ENCODE peak calls at places on chromosome 16, in nine cellular contexts. B is Peyer's patch; W is esophagus squamous epithelium; T is mammary epithelial cell; A is left ventricle myocardium inferior; J is stomach; F is left lung; E is heart left ventricle; Q is CD8-positive, alpha-beta memory T cell. V is an unnamed sample. For H3K4me1, the result is how much of the 10 kb centered on the place peaks cover.

GRCh38 chr16:57976331-57976796 is 5.4 kb upstream of the CNGB1 start:
- DNase-seq in B (no peak), E (no peak), W (no peak), Q (no peak), J (no peak), A (no peak), T (peak), F (peak), V (no peak)

GRCh38 chr16:457732-458400 is 32.4 kb downstream of the RAB11FIP3 start:
- DNase-seq in J (no peak), E (no peak), B (no peak), F (no peak), A (no peak), T (no peak), Q (no peak), W (no peak), V (no peak)

GRCh38 chr16:56551796-56552738 is 12.8 kb upstream of the MT4 start:
- DNase-seq in Q (no peak), A (no peak), E (no peak), B (no peak), T (no peak), J (peak), F (no peak), W (no peak), V (peak)

GRCh38 chr16:87077750-87078127 is 239.5 kb downstream of the C16orf95 start:
- DNase-seq in B (no peak), F (no peak), W (no peak), T (no peak), A (no peak), J (no peak), E (no peak), Q (no peak), V (peak)

GRCh38 chr16:59591480-59591879 is 857.4 kb upstream of the GOT2 start:
- DNase-seq in A (no peak), F (no peak), W (no peak), E (no peak), J (no peak), B (no peak), Q (no peak), T (no peak), V (no peak)

GRCh38 chr16:57924514-57924913 is 46.4 kb downstream of the CNGB1 start:
- DNase-seq in W (no peak), A (no peak), J (no peak), E (no peak), F (no peak), Q (no peak), B (no peak), T (no peak), V (no peak)

GRCh38 chr16:86797700-86798099 is 219.4 kb downstream of the FOXL1 start:
- DNase-seq in T (no peak), J (no peak), E (no peak), F (no peak), B (no peak), A (no peak), W (no peak), Q (no peak), V (no peak)

GRCh38 chr16:52364500-52364899 is 182.4 kb downstream of the TOX3 start:
- DNase-seq in B (no peak), A (no peak), T (no peak), Q (no peak), F (no peak), W (no peak), E (no peak), J (no peak), V (no peak)

GRCh38 chr16:59698341-59698979 is 964.3 kb upstream of the GOT2 start:
- DNase-seq in A (no peak), W (no peak), E (no peak), J (no peak), T (peak), F (no peak), Q (no peak), B (no peak), V (no peak)

GRCh38 chr16:76535-77272 is 1.3 kb upstream of the MPG start:
- DNase-seq in B (peak), W (no peak), F (peak), E (peak), T (peak), A (peak), Q (no peak), J (peak), V (peak)

GRCh38 chr16:502179-502943 is 25.2 kb upstream of the CAPN15 start:
- DNase-seq in A (no peak), E (no peak), W (no peak), J (no peak), Q (no peak), T (peak), F (peak), B (peak), V (no peak)

GRCh38 chr16:35149550-35149949 is 1690.1 kb downstream of the TP53TG3F start:
- DNase-seq in Q (no peak), B (no peak), E (no peak), F (no peak), J (no peak), A (no peak), T (no peak), W (no peak), V (no peak)

GRCh38 chr16:17519041-17519440 is 48.3 kb upstream of the XYLT1 start:
- DNase-seq in B (no peak), W (no peak), Q (no peak), A (no peak), F (no peak), J (no peak), T (no peak), E (no peak), V (no peak)

GRCh38 chr16:89828199-89828869 is at the start of gene SPIRE2:
- DNase-seq in J (peak), E (peak), W (no peak), T (peak), B (peak), Q (peak), F (peak), A (peak), V (peak)

GRCh38 chr16:68732068-68732680 is 4.9 kb upstream of the CDH1 start:
- DNase-seq in J (peak), A (no peak), E (no peak), B (peak), W (no peak), Q (no peak), T (peak), F (peak), V (no peak)

GRCh38 chr16:67092227-67092626 is 17.5 kb upstream of the PHAF1 start:
- DNase-seq in F (no peak), E (no peak), T (no peak), Q (no peak), W (no peak), J (no peak), A (no peak), B (no peak), V (no peak)

GRCh38 chr16:80369559-80369958 is 171.2 kb upstream of the DYNLRB2 start:
- DNase-seq in W (no peak), Q (no peak), T (peak), E (no peak), J (peak), F (no peak), B (no peak), A (no peak), V (peak)

GRCh38 chr16:4115941-4116327 is 308 bp downstream of the ADCY9 start:
- DNase-seq in E (no peak), B (no peak), T (no peak), W (no peak), J (no peak), Q (no peak), F (no peak), A (peak), V (no peak)

GRCh38 chr16:88638323-88639230 is at the start of gene IL17C:
- DNase-seq in W (no peak), E (no peak), B (peak), A (no peak), Q (no peak), F (peak), J (peak), T (peak), V (no peak)

GRCh38 chr16:88060524-88061219 is 109.4 kb downstream of the BANP start:
- DNase-seq in T (no peak), J (no peak), Q (no peak), E (no peak), A (no peak), F (peak), W (no peak), B (no peak), V (no peak)

GRCh38 chr16:35176449-35176848 is 1717.0 kb downstream of the TP53TG3F start:
- DNase-seq in Q (no peak), T (no peak), E (peak), A (peak), J (no peak), B (no peak), F (peak), W (no peak), V (no peak)

GRCh38 chr16:78122774-78123315 is 23.4 kb downstream of the WWOX start:
- DNase-seq in T (peak), E (no peak), W (no peak), B (no peak), A (no peak), F (no peak), J (no peak), Q (no peak), V (no peak)

GRCh38 chr16:88327566-88328312 is 55.0 kb upstream of the ZNF469 start:
- DNase-seq in T (no peak), W (no peak), F (peak), Q (no peak), J (no peak), E (no peak), B (no peak), A (no peak), V (no peak)

GRCh38 chr16:31143889-31144148 is 6.0 kb downstream of the PRSS36 start:
- DNase-seq in T (no peak), B (no peak), J (no peak), F (no peak), E (no peak), Q (no peak), A (no peak), W (no peak), V (no peak)

GRCh38 chr16:2033057-2033911 is 6.6 kb downstream of the NHERF2 start:
- DNase-seq in T (peak), Q (no peak), J (peak), F (no peak), A (peak), W (no peak), E (peak), B (no peak), V (peak)

GRCh38 chr16:77961811-77962210 is 60.5 kb upstream of the CLEC3A start:
- DNase-seq in E (no peak), Q (no peak), J (no peak), F (no peak), T (peak), B (no peak), W (no peak), A (no peak), V (no peak)

GRCh38 chr16:2912330-2913199 is 834 bp downstream of the FLYWCH1 start:
- DNase-seq in J (peak), Q (peak), E (peak), B (peak), T (peak), W (no peak), F (peak), A (no peak), V (peak)

GRCh38 chr16:11105038-11105903 is 150.7 kb downstream of the SOCS1 start:
- DNase-seq in B (peak), E (no peak), T (peak), A (no peak), W (no peak), Q (no peak), J (no peak), F (no peak), V (peak)

GRCh38 chr16:53745126-53745525 is 41.2 kb downstream of the FTO start:
- DNase-seq in Q (no peak), J (no peak), E (no peak), F (no peak), W (no peak), B (no peak), A (no peak), T (peak), V (no peak)

GRCh38 chr16:87368029-87368765 is 15.4 kb downstream of the FBXO31 start:
- DNase-seq in B (no peak), Q (no peak), J (no peak), F (peak), T (no peak), E (peak), W (no peak), A (no peak), V (no peak)

GRCh38 chr16:4293822-4294457 is 21.1 kb upstream of the TFAP4 start:
- DNase-seq in F (no peak), B (no peak), T (peak), J (peak), Q (no peak), E (peak), W (no peak), A (peak), V (peak)

GRCh38 chr16:48231675-48232214 is 12.4 kb upstream of the LONP2 start:
- DNase-seq in W (no peak), A (peak), E (no peak), B (no peak), T (peak), F (no peak), Q (no peak), J (peak), V (no peak)

GRCh38 chr16:23423496-23424049 is 29.4 kb downstream of the COG7 start:
- DNase-seq in A (peak), E (peak), J (peak), B (peak), Q (no peak), F (no peak), T (peak), W (no peak), V (peak)

GRCh38 chr16:46650224-46650623 is 29.0 kb upstream of the SHCBP1 start:
- DNase-seq in B (no peak), Q (no peak), W (no peak), A (no peak), T (no peak), J (no peak), F (no peak), E (peak), V (peak)

GRCh38 chr16:12250578-12250977 is 274.0 kb downstream of the SNX29 start:
- DNase-seq in A (no peak), Q (no peak), W (no peak), J (no peak), T (no peak), E (no peak), F (no peak), B (no peak), V (no peak)
- H3K4me1 ChIP-seq in A (under half), Q (under half), W (under half), J (under half), T (under half), E (under half), F (under half), B (under half), V (under half)

DNA sequence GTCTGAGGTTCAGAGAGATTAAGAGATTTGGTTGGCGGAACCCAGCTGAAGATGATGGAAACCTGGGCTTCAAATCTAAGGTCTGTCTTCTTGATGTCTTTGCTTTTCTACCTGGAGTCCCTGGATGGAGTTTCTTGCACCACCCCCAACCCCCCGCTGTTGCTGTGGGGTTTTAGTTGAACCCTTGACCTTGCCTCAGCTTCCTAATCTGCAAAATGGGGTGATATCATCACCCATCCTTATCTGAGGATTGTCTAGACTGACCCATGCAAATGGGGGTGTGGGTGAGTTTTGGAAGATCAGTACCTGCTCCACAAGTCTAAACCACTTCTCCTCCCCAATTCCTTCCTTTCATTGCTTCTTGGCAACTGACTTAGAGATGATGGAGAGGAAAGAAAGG is 9.0 kb upstream of the CMIP start:
- DNase-seq in A (no peak), E (no peak), Q (no peak), T (no peak), F (no peak), J (no peak), B (no peak), W (no peak), V (no peak)
- H3K27ac ChIP-seq in A (no peak), E (no peak), Q (no peak), T (no peak), F (no peak), J (no peak), B (no peak), W (no peak), V (no peak)

GRCh38 chr16:85329999-85330693 is 217.9 kb upstream of the CIBAR2 start:
- DNase-seq in B (no peak), Q (no peak), A (no peak), T (no peak), W (no peak), E (no peak), J (no peak), F (no peak), V (no peak)
- H3K4me1 ChIP-seq in B (under half), Q (under half), A (under half), T (under half), W (under half), E (under half), J (half or more), F (under half), V (under half)

GRCh38 chr16:50501251-50501650 is 46.9 kb upstream of the NKD1 start:
- DNase-seq in W (no peak), B (no peak), J (no peak), Q (no peak), F (no peak), T (no peak), A (no peak), E (no peak), V (peak)
- H3K27ac ChIP-seq in W (no peak), B (no peak), J (no peak), Q (no peak), F (no peak), T (no peak), A (no peak), E (no peak), V (no peak)

DNA sequence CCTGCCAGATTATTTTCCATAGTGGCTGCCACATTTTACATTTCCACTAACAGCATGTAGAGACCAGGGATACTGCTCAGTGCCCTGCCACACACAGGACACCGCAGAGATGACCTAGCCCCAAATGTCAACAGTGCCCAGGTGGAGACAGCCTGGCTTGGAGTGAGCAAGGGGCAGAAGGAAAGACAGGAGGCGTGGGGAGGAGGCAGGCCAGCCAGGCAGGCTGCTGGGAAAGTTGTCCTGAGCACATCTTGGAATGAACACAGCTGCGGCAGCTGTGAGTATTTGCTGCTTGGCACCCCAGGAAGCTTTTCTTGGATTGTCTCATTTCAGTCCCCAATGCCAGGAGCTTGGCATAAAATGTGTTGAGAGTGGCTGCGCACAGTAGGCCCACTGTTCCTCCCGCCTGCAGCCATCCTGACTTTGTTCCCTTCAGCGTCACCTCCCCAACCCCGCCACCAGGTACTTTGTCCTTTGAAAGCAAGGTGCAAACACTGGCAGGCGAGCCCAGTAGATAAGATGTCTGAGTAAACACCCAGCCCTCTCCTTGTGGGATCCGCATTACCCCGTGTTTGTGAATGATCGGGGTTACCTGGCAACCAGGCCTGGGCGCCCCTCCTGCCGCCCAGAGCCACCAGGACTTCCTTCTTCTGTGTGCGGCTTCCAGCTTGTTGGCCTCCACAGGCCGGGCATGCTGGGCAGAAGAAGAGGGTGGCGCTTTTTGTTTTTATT is 114.0 kb downstream of the CMIP start:
- DNase-seq in W (no peak), F (peak), T (no peak), E (no peak), A (no peak), J (peak), Q (no peak), B (peak), V (no peak)
- H3K4me1 ChIP-seq in W (under half), F (under half), T (under half), E (under half), A (under half), J (half or more), Q (under half), B (under half), V (under half)